ENCODE peak calls at places on chromosome 17, in seven cellular contexts. Y is lower lobe of right lung, E is HL-60, S is colonic mucosa, D is GM12864, Q is GM12865, X is Caco-2. M is an unnamed sample.

GRCh38 chr17:15657868-15658775 is 26.0 kb downstream of the TRIM16 start:
- DNase-seq in S (no peak), D (no peak), Y (no peak), X (no peak), E (no peak), Q (no peak), M (no peak)

GRCh38 chr17:76523084-76524037 is 14.1 kb downstream of the CYGB start:
- DNase-seq in E (no peak), Q (peak; percentile 80), D (no peak), S (peak; percentile 79), Y (peak; percentile 86), X (peak; percentile 85), M (no peak)

GRCh38 chr17:34502426-34502825 is 77.0 kb upstream of the TMEM132E start:
- DNase-seq in Y (no peak), D (no peak), X (no peak), Q (no peak), S (no peak), E (no peak), M (no peak)

GRCh38 chr17:42618442-42619150 is 9.1 kb downstream of the TUBG1 start:
- DNase-seq in S (peak; percentile 52), X (peak; percentile 79), Y (peak; percentile 52), Q (peak; percentile 97), D (peak; percentile 94), E (no peak), M (no peak)

GRCh38 chr17:11986939-11987329 is 10.3 kb downstream of the ZNF18 start:
- DNase-seq in E (no peak), Y (no peak), D (no peak), S (no peak), X (peak; percentile 7), Q (peak; percentile 3), M (no peak)

GRCh38 chr17:56887105-56887504 is 26.7 kb downstream of the TRIM25 start:
- DNase-seq in Y (no peak), D (no peak), Q (no peak), E (no peak), S (no peak), X (no peak), M (no peak)

GRCh38 chr17:47694818-47695663 is 1.1 kb downstream of the TBKBP1 start:
- DNase-seq in Q (no peak), Y (peak; percentile 84), X (no peak), D (no peak), E (peak; percentile 89), S (peak; percentile 41), M (peak; percentile 36)

GRCh38 chr17:59897090-59897489 is 4.2 kb downstream of the RPS6KB1 start:
- DNase-seq in X (no peak), Y (no peak), D (no peak), S (no peak), E (no peak), Q (no peak), M (no peak)

GRCh38 chr17:71703701-71704100 is 417.1 kb upstream of the SOX9 start:
- DNase-seq in D (no peak), X (no peak), E (no peak), Y (no peak), Q (no peak), S (no peak), M (no peak)

GRCh38 chr17:50690887-50691549 is 16.7 kb downstream of the ANKRD40 start:
- DNase-seq in E (no peak), Y (no peak), D (no peak), X (no peak), S (peak; percentile 77), Q (no peak), M (no peak)

GRCh38 chr17:34781571-34782108 is 179.6 kb downstream of the CCT6B start:
- DNase-seq in D (no peak), Q (no peak), Y (no peak), X (no peak), E (no peak), S (no peak), M (no peak)

GRCh38 chr17:48472485-48473281 is 42.7 kb upstream of the SKAP1 start:
- DNase-seq in Y (no peak), E (no peak), Q (peak; percentile 34), S (no peak), X (no peak), D (no peak), M (no peak)

GRCh38 chr17:76642994-76643393 is 563 bp downstream of the ST6GALNAC1 start:
- DNase-seq in D (no peak), S (no peak), X (no peak), Y (no peak), Q (no peak), E (no peak), M (peak; percentile 37)

GRCh38 chr17:78263063-78263735 is 31.8 kb downstream of the TMEM235 start:
- DNase-seq in Y (peak; percentile 80), E (peak; percentile 60), X (no peak), S (peak; percentile 58), Q (no peak), D (no peak), M (no peak)

GRCh38 chr17:67413399-67413798 is 36.3 kb downstream of the PITPNC1 start:
- DNase-seq in Q (no peak), D (no peak), Y (no peak), S (no peak), E (no peak), X (no peak), M (peak; percentile 36)

GRCh38 chr17:42780816-42781638 is 617 bp downstream of the WNK4 start:
- DNase-seq in X (no peak), S (no peak), Q (no peak), Y (no peak), E (no peak), D (no peak), M (no peak)

GRCh38 chr17:42408076-42408475 is 15.0 kb downstream of the CAVIN1 start:
- DNase-seq in S (no peak), E (no peak), Q (no peak), X (no peak), Y (no peak), D (no peak), M (no peak)

GRCh38 chr17:59292174-59292523 is 39.3 kb upstream of the YPEL2 start:
- DNase-seq in X (no peak), Q (no peak), D (no peak), S (no peak), Y (no peak), E (no peak), M (no peak)

GRCh38 chr17:9177212-9177611 is 155.9 kb downstream of the NTN1 start:
- DNase-seq in Q (no peak), S (no peak), E (no peak), Y (no peak), X (no peak), D (no peak), M (no peak)

GRCh38 chr17:82244413-82245140 is 15.7 kb downstream of the SLC16A3 start:
- DNase-seq in Q (no peak), S (no peak), X (peak; percentile 62), Y (peak; percentile 40), D (no peak), E (peak; percentile 38), M (no peak)

GRCh38 chr17:9470171-9470570 is 105.4 kb downstream of the STX8 start:
- DNase-seq in Y (no peak), D (peak; percentile 10), X (no peak), Q (peak; percentile 55), E (no peak), S (no peak), M (no peak)

GRCh38 chr17:44197980-44198720 is 1.5 kb downstream of the ATXN7L3 start:
- DNase-seq in X (peak; percentile 44), E (peak; percentile 85), Q (peak; percentile 85), S (peak; percentile 60), D (peak; percentile 55), Y (no peak), M (no peak)
- TF ChIP-seq CTCF in X (peak; percentile 32), E (no peak), Q (peak; percentile 0), S (no peak), D (no peak), Y (no peak), M (no peak)

GRCh38 chr17:58277726-58278595 is 2.8 kb downstream of the MPO start:
- DNase-seq in X (no peak), D (no peak), Y (no peak), E (no peak), Q (no peak), S (no peak), M (no peak)

GRCh38 chr17:58279736-58280479 is 827 bp downstream of the MPO start:
- DNase-seq in S (no peak), Q (no peak), X (no peak), D (no peak), E (no peak), Y (peak; percentile 59), M (no peak)

GRCh38 chr17:58280480-58281217 is at the start of gene MPO:
- DNase-seq in E (peak; percentile 92), Y (no peak), D (no peak), Q (no peak), X (no peak), S (no peak), M (no peak)

GRCh38 chr17:58278661-58279015 is 2.1 kb downstream of the MPO start:
- DNase-seq in X (no peak), Y (no peak), D (no peak), S (no peak), E (no peak), Q (no peak), M (no peak)

DNA sequence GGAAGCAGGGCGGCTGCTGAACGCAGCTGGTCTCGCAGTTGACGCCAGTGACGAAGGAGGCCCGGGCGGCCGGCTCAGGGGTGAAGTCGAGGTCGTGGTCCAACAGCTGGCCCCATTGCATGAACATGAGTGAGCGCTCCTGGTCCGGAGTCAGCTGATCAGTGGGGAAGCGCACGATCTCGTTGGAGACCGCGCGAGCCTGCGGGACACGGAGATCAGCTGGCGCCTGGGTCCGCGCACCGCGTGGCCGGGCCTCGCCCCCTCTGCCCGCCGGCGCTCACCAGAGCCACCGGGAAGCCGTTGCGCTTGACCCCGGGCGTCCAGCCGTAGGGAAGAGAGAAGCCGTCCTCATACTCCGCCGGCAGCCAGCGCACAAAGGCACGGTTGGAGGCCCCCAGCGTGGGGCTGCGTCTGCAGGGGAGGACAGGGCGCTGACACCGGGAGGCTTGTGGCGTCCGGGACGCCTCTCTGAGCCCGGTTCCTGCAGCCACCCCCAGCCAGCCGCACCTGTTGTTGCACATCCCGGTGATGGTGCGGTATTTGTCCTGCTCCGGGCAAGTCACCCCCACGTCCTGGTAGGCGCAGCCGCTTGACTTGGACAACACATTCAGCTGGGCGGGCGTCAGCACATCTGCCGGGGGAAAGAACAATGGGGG is 1.6 kb downstream of the MPO start:
- DNase-seq in D (no peak), E (no peak), Q (no peak), Y (peak; percentile 70), S (no peak), X (no peak), M (no peak)
- H3K4me3 ChIP-seq in D (no peak overlapping the region), E (peak overlapping the region; percentile 64), Q (no peak overlapping the region), Y (peak overlapping the region; percentile 44), S (peak overlapping the region; percentile 7), X (no peak overlapping the region), M (no peak overlapping the region)

DNA sequence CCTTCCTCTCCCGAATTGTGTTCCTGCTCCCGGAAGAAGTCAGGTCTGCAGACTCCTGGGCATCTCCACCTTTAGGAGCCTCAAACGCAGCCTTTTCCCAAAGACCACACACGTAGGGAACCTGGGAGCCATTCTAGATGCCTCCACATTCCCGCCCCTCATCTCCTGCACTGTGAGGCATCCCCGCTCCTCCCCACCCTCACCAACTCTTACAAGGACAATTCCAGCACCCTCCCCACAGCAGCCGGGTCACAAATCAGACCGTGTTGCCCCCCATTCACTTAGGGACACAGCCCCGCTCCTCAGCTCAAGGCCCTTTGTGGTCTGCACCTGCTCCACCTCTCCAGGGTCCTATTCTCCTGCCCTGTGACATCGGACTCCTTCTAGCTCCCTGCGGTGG is 49.6 kb downstream of the ABR start:
- DNase-seq in X (no peak), E (no peak), Q (no peak), S (no peak), Y (no peak), D (no peak), M (no peak)
- TF ChIP-seq CTCF in X (no peak), E (no peak), Q (no peak), S (no peak), Y (no peak), D (no peak), M (no peak)

GRCh38 chr17:49496866-49497146 is 1.7 kb downstream of the NGFR start:
- DNase-seq in X (no peak), Q (no peak), D (no peak), Y (no peak), S (no peak), E (no peak), M (no peak)
- H3K4me3 ChIP-seq in X (peak overlapping the region; percentile 34), Q (no peak overlapping the region), D (peak overlapping the region; percentile 22), Y (peak overlapping the region; percentile 54), S (peak overlapping the region; percentile 47), E (no peak overlapping the region), M (peak overlapping the region; percentile 6)

M was measured in lower leg skin.